ENCODE peak calls at places on chromosomes 11 and 22, in seven cellular contexts. E, V, I, K, U, T and R are unnamed samples.
A peak's percentile ranks its signal among the peaks of the same experiment; 100 is the strongest.

GRCh38 chr22:40524392-40525249 is 111.9 kb downstream of the MRTFA start:
- DNase-seq in E (no peak), V (no peak), I (peak; percentile 43), K (peak; percentile 44), U (no peak), T (peak; percentile 54), R (no peak)

GRCh38 chr22:44707178-44707577 is 5.2 kb downstream of the PRR5 start:
- DNase-seq in E (no peak), V (no peak), I (no peak), K (no peak), U (no peak), T (no peak), R (no peak)

GRCh38 chr22:47196493-47196849 is 434.0 kb downstream of the TBC1D22A start:
- DNase-seq in E (no peak), V (no peak), I (no peak), K (no peak), U (peak; percentile 2), T (no peak), R (no peak)

GRCh38 chr11:112425121-112425520 is 164.5 kb upstream of the PLET1 start:
- DNase-seq in E (no peak), V (no peak), I (no peak), K (no peak), U (no peak), T (no peak), R (no peak)

GRCh38 chr22:36510966-36511881 is 4.4 kb upstream of the FOXRED2 start:
- DNase-seq in E (peak; percentile 86), V (peak; percentile 20), I (peak; percentile 61), K (peak; percentile 85), U (no peak), T (peak; percentile 51), R (peak; percentile 82)

GRCh38 chr11:1751999-1752906 is 1.9 kb upstream of the IFITM10 start:
- DNase-seq in E (no peak), V (no peak), I (no peak), K (no peak), U (no peak), T (no peak), R (no peak)

GRCh38 chr22:48084041-48084748 is 1321.7 kb downstream of the TBC1D22A start:
- DNase-seq in E (no peak), V (no peak), I (no peak), K (peak; percentile 45), U (peak; percentile 29), T (no peak), R (no peak)

GRCh38 chr22:44531487-44531886 is 33.5 kb upstream of the RTL6 start:
- DNase-seq in E (no peak), V (no peak), I (no peak), K (no peak), U (peak; percentile 79), T (no peak), R (no peak)

GRCh38 chr11:57426439-57426753 is 525 bp downstream of the SLC43A3 start:
- DNase-seq in E (no peak), V (peak; percentile 19), I (peak; percentile 40), K (no peak), U (no peak), T (no peak), R (no peak)

GRCh38 chr11:86790867-86791849 is 9.2 kb upstream of the PRSS23 start:
- DNase-seq in E (no peak), V (no peak), I (no peak), K (no peak), U (no peak), T (no peak), R (no peak)

GRCh38 chr11:118918128-118918685 is 7.5 kb downstream of the BCL9L start:
- DNase-seq in E (peak; percentile 73), V (no peak), I (no peak), K (peak; percentile 38), U (peak; percentile 92), T (peak; percentile 91), R (peak; percentile 95)

GRCh38 chr11:33633251-33634003 is 67.2 kb downstream of the C11orf91 start:
- DNase-seq in E (peak; percentile 62), V (no peak), I (no peak), K (no peak), U (no peak), T (peak; percentile 72), R (no peak)

GRCh38 chr11:71562120-71562519 is 3.2 kb upstream of the KRTAP5-10 start:
- DNase-seq in E (no peak), V (no peak), I (no peak), K (peak; percentile 45), U (no peak), T (no peak), R (no peak)

GRCh38 chr11:119157088-119157487 is 8.2 kb downstream of the ABCG4 start:
- DNase-seq in E (no peak), V (no peak), I (no peak), K (no peak), U (no peak), T (no peak), R (no peak)

GRCh38 chr11:37984991-37985390 is 1387.0 kb upstream of the RAG2 start:
- DNase-seq in E (no peak), V (no peak), I (no peak), K (no peak), U (no peak), T (no peak), R (no peak)

GRCh38 chr11:10866893-10867331 is 9.1 kb upstream of the ZBED5 start:
- DNase-seq in E (peak; percentile 86), V (no peak), I (no peak), K (peak; percentile 10), U (no peak), T (peak; percentile 87), R (no peak)

GRCh38 chr11:7572001-7572712 is 58.4 kb downstream of the PPFIBP2 start:
- DNase-seq in E (no peak), V (no peak), I (no peak), K (no peak), U (no peak), T (peak; percentile 34), R (no peak)

GRCh38 chr11:123547180-123547579 is 107.2 kb downstream of the SCN3B start:
- DNase-seq in E (no peak), V (no peak), I (no peak), K (no peak), U (no peak), T (no peak), R (no peak)